ENCODE peak calls at places on chromosomes 16 and 17, in four cellular contexts. K is tibial nerve, V is uterus, R is OCI-LY7. M is an unnamed sample.

GRCh38 chr17:82120148-82120547 is 22.1 kb upstream of the FASN start:
- DNase-seq in K (no peak), V (no peak), R (no peak), M (no peak)

GRCh38 chr17:77473615-77474226 is 333.0 kb downstream of the SEC14L1 start:
- DNase-seq in K (no peak), V (no peak), R (no peak), M (no peak)

GRCh38 chr17:11779906-11780305 is 181.6 kb downstream of the DNAH9 start:
- DNase-seq in K (no peak), V (no peak), R (no peak), M (no peak)

GRCh38 chr17:12990926-12991325 is 26.9 kb downstream of the ELAC2 start:
- DNase-seq in K (no peak), V (no peak), R (no peak), M (no peak)

GRCh38 chr17:40598021-40598927 is 33.0 kb upstream of the CCR7 start:
- DNase-seq in K (no peak), V (no peak), R (no peak), M (peak)

GRCh38 chr16:57725077-57725953 is 10.3 kb upstream of the KATNB1 start:
- DNase-seq in K (no peak), V (no peak), R (no peak), M (no peak)

GRCh38 chr17:21008516-21008915 is 34.3 kb downstream of the USP22 start:
- DNase-seq in K (no peak), V (no peak), R (no peak), M (peak)

GRCh38 chr16:52721331-52721730 is 174.4 kb upstream of the TOX3 start:
- DNase-seq in K (no peak), V (no peak), R (no peak), M (no peak)

GRCh38 chr17:4551796-4552525 is 3.2 kb downstream of the MYBBP1A start:
- DNase-seq in K (no peak), V (no peak), R (no peak), M (no peak)

GRCh38 chr16:46894011-46894672 is 10.0 kb downstream of the GPT2 start:
- DNase-seq in K (no peak), V (no peak), R (no peak), M (no peak)

GRCh38 chr17:79090503-79091372 is 16.1 kb downstream of the ENGASE start:
- DNase-seq in K (no peak), V (peak), R (no peak), M (no peak)

GRCh38 chr16:55703003-55704001 is 47.5 kb downstream of the SLC6A2 start:
- DNase-seq in K (peak), V (no peak), R (peak), M (no peak)

GRCh38 chr16:34803683-34804416 is 1344.4 kb downstream of the TP53TG3F start:
- DNase-seq in K (no peak), V (no peak), R (no peak), M (peak)

GRCh38 chr17:75317671-75318070 is 28.4 kb upstream of the SLC25A19 start:
- DNase-seq in K (no peak), V (no peak), R (no peak), M (no peak)

GRCh38 chr16:17744903-17745581 is 274.3 kb upstream of the XYLT1 start:
- DNase-seq in K (no peak), V (peak), R (no peak), M (no peak)

GRCh38 chr17:55720917-55721836 is 1.5 kb downstream of the TMEM100 start:
- DNase-seq in K (no peak), V (no peak), R (no peak), M (no peak)

GRCh38 chr16:81677375-81677737 is 101.7 kb upstream of the PLCG2 start:
- DNase-seq in K (no peak), V (no peak), R (no peak), M (no peak)

GRCh38 chr17:76074390-76075363 is at the start of gene GALR2:
- DNase-seq in K (no peak), V (no peak), R (no peak), M (no peak)

GRCh38 chr17:18262641-18263040 is 2.2 kb downstream of the MIEF2 start:
- DNase-seq in K (no peak), V (no peak), R (no peak), M (no peak)

GRCh38 chr16:49456763-49457162 is 83.2 kb downstream of the C16orf78 start:
- DNase-seq in K (no peak), V (no peak), R (no peak), M (no peak)

GRCh38 chr17:80991645-80992076 is at the start of gene CHMP6:
- DNase-seq in K (peak), V (peak), R (peak), M (peak)

GRCh38 chr17:17361543-17362511 is 58.7 kb downstream of the NT5M start:
- DNase-seq in K (peak), V (peak), R (no peak), M (peak)

GRCh38 chr16:9557266-9557665 is 465.8 kb downstream of the HAPSTR1 start:
- DNase-seq in K (no peak), V (no peak), R (no peak), M (no peak)

GRCh38 chr17:82407255-82407654 is 10.9 kb upstream of the HEXD start:
- DNase-seq in K (no peak), V (no peak), R (no peak), M (no peak)

GRCh38 chr17:72297326-72298115 is 176.7 kb downstream of the SOX9 start:
- DNase-seq in K (peak), V (no peak), R (no peak), M (peak)

GRCh38 chr17:40602445-40603443 is 37.5 kb upstream of the CCR7 start:
- DNase-seq in K (no peak), V (no peak), R (no peak), M (no peak)

GRCh38 chr17:18190629-18191028 is 7.0 kb downstream of the ALKBH5 start:
- DNase-seq in K (no peak), V (no peak), R (no peak), M (no peak)

GRCh38 chr17:72446525-72447250 is 325.9 kb downstream of the SOX9 start:
- DNase-seq in K (no peak), V (no peak), R (no peak), M (no peak)

GRCh38 chr16:6031102-6031501 is 933.5 kb upstream of the EEF2KMT start:
- DNase-seq in K (no peak), V (no peak), R (no peak), M (no peak)

GRCh38 chr17:28937044-28937729 is 14.1 kb downstream of the PHF12 start:
- DNase-seq in K (peak), V (no peak), R (no peak), M (no peak)

GRCh38 chr16:8963010-8963824 is 489 bp downstream of the USP7 start:
- DNase-seq in K (no peak), V (no peak), R (peak), M (peak)

GRCh38 chr16:29024280-29024679 is 39.4 kb downstream of the LAT start:
- DNase-seq in K (no peak), V (no peak), R (no peak), M (no peak)
- H3K27ac ChIP-seq in K (no peak), V (no peak), R (no peak), M (no peak)

GRCh38 chr16:63913278-63913677 is 1208.6 kb downstream of the CDH11 start:
- DNase-seq in K (no peak), V (no peak), R (no peak), M (no peak)
- TF ChIP-seq CTCF in K (no peak), V (no peak), R (no peak), M (no peak)

GRCh38 chr16:30728904-30729672 is 19.1 kb upstream of the PHKG2 start:
- DNase-seq in K (no peak), V (no peak), R (no peak), M (no peak)

GRCh38 chr16:30728321-30728720 is 19.9 kb upstream of the PHKG2 start:
- DNase-seq in K (no peak), V (no peak), R (no peak), M (no peak)

GRCh38 chr16:30736995-30737793 is 11.0 kb upstream of the PHKG2 start:
- DNase-seq in K (no peak), V (no peak), R (no peak), M (peak)

GRCh38 chr16:30725465-30725792 is 22.8 kb upstream of the PHKG2 start:
- DNase-seq in K (no peak), V (no peak), R (no peak), M (no peak)

DNA sequence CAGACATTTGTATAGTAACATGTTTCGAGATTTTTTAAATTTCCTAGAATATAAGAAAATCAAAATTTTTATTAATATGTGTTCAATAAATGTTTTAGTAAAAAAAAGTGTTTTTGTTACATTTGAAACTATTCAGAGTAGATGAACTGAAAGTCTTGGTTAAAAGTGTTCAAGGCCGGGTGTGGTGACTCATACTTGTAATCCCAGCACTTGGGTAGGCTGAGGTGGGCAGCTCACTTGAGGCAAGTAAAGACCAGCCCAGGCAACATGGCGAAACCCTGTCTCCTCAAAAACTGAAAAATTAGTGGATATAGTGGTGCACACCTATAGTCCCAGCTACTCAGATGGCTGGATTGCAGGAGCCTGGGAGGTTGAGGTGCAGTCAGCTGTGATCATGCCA is 16.8 kb upstream of the PHKG2 start:
- DNase-seq in K (no peak), V (no peak), R (no peak), M (no peak)
- H3K27ac ChIP-seq in K (no peak), V (no peak), R (no peak), M (no peak)

GRCh38 chr17:7558544-7559306 is at the start of gene TNFSF13:
- DNase-seq in K (peak), V (no peak), R (no peak), M (peak)

GRCh38 chr17:7561589-7562207 is at the start of gene SENP3:
- DNase-seq in K (peak), V (peak), R (peak), M (peak)

GRCh38 chr17:7561028-7561575 is 617 bp upstream of the SENP3 start:
- DNase-seq in K (peak), V (peak), R (peak), M (peak)

GRCh38 chr17:7559307-7560171 is 989 bp downstream of the TNFSF13 start:
- DNase-seq in K (no peak), V (no peak), R (no peak), M (no peak)

GRCh38 chr17:7560172-7561027 is 1.3 kb upstream of the SENP3 start:
- DNase-seq in K (peak), V (peak), R (peak), M (peak)
- TF ChIP-seq CTCF in K (no peak), V (peak), R (no peak), M (peak)

DNA sequence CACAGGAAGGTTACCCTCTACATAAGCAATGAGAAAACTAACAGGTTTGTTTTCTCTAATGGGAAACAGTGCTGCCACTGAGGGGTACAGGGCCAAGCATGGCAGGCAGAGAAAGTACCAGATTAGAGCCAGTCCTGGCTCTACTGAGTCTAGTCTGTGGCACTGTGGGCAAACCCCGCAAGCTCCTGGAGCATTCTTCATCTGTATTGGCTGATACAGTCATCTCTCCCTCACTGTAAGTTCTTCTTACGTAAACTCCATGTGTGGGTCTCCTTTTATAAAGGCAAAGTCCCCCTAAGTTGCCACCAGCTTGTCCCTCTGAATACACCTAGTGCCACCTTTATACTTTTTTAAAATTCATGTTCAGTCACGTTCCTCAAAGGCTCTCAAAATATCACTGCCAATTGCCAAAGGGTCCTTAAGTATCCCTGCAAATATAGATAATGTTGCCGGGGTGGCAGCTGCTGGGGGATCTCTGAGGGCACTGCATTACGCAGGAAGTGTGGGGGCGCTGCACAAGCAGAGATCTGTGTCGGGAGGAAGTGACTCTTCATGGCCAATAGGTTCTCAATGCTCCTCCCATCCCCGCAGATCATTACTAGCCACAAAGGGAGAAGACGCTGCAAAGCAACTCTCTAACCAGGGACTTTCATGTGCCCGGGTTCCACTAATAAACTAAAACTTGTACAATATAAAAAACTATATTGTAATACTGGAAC is 18.8 kb downstream of the XPO6 start:
- DNase-seq in K (no peak), V (no peak), R (peak), M (no peak)
- H3K27ac ChIP-seq in K (no peak), V (no peak), R (peak), M (no peak)

GRCh38 chr17:27422601-27423000 is 33.6 kb upstream of the KSR1 start:
- DNase-seq in K (no peak), V (no peak), R (no peak), M (no peak)

GRCh38 chr17:27425991-27426390 is 30.3 kb upstream of the KSR1 start:
- DNase-seq in K (no peak), V (no peak), R (no peak), M (no peak)

GRCh38 chr17:27423651-27424050 is 32.6 kb upstream of the KSR1 start:
- DNase-seq in K (no peak), V (no peak), R (peak), M (no peak)

GRCh38 chr17:27424516-27424915 is 31.7 kb upstream of the KSR1 start:
- DNase-seq in K (no peak), V (no peak), R (no peak), M (no peak)

GRCh38 chr17:27424941-27425340 is 31.3 kb upstream of the KSR1 start:
- DNase-seq in K (no peak), V (no peak), R (no peak), M (no peak)
- TF ChIP-seq CTCF in K (no peak), V (no peak), R (no peak), M (no peak)

DNA sequence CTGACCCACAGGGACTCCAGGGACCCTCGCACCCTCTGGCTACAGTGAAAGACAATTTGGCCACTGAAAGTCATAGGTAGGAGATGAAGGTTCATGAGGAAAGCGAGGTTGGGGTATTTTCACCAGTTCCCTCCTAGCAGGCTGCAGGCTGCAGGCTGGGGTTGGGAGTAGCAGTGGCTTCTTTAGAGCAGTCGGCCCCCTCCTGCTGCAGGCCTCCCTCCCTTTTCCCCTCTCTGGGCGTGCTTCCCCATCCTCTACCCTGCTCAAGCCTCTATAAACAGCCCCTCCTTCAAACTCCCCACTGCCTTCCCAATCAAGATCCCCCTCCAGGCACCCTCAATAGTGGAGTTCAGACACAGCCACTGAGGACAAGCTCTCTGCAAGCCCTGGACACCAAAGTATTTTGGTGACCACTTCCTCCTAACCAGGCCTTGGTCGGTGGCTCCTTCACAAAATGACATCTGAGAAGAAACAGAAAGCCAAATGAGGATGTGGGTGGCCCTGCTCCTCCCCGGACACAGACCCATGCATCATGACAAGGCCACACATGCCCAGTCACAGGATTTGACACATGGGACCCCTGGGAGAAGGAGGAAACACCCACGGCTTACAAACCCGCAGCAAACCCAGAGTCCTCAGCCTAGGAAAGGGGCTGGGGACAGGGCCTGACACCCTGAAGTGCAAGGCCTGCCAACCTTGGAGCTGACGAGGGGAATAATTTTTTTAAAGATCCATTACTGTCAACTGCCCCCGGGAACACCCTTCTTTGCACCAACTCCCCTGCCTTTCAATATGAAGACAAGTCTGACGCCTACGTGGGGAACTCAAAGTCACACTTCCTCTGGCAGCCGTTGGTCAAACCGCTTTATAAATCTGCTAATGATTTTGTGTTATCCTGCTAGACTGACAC is 41.6 kb downstream of the GAS7 start:
- DNase-seq in K (peak), V (no peak), R (no peak), M (peak)
- H3K27ac ChIP-seq in K (peak), V (peak), R (no peak), M (no peak)

GRCh38 chr16:61946019-61946418 is 90.2 kb downstream of the CDH8 start:
- DNase-seq in K (no peak), V (no peak), R (no peak), M (no peak)
- TF ChIP-seq CTCF in K (no peak), V (no peak), R (peak), M (no peak)

DNA sequence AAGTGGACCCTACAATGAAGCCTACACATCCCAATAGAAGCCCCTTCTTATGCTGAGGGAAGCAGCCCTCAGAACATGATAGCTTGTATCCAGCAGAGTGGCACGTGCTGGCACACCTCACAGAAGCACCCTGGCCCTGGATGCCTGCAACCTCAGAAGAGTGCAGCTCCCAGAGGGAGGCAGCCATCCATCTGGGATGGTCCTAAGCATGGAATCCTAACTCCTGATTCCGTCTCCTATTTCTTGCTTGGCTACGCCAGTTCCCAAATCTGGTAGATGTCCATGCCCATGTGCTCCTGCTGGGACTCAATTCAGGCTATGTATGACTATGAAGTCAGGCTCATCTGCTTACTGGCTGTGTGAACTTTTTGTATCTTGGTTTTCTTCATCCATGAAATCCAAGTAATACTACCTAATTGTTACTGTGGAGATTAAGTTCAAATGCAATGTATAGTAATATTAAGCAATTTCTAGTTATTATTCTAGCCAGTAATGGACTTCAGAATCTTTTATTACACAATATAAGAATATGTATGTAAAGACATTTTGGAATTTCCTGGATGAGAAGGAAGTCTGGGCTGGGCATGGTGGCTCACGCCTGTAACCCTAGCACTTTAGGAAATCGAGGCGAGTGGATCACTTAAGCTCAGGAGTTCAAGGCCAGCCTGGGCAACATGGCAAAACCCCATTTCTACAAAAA is 32.4 kb downstream of the SIAH1 start:
- DNase-seq in K (no peak), V (no peak), R (no peak), M (no peak)
- H3K27ac ChIP-seq in K (peak), V (no peak), R (no peak), M (no peak)

M was measured in tibial artery.